ENCODE peak calls at places on chromosomes 13 and 19, in seven cellular contexts. One of them, this sample, is unnamed.

GRCh38 chr19:52331757-52332156 is 4.3 kb upstream of the ZNF610 start:
- DNase-seq in neural crest cell: no peak
- DNase-seq in CD4-positive, alpha-beta T cell: no peak
- DNase-seq in progenitor cell of endocrine pancreas: no peak
- DNase-seq in GM10248: no peak
- DNase-seq in body of pancreas: no peak
- DNase-seq in tibial artery: no peak
- DNase-seq in this sample: no peak

GRCh38 chr19:36488118-36488815 is 1.1 kb downstream of the ZNF566 start:
- DNase-seq in neural crest cell: no peak
- DNase-seq in CD4-positive, alpha-beta T cell: no peak
- DNase-seq in progenitor cell of endocrine pancreas: no peak
- DNase-seq in GM10248: no peak
- DNase-seq in body of pancreas: no peak
- DNase-seq in tibial artery: no peak
- DNase-seq in this sample: no peak

GRCh38 chr13:32136061-32136460 is 104.5 kb downstream of the FRY start:
- DNase-seq in neural crest cell: no peak
- DNase-seq in CD4-positive, alpha-beta T cell: no peak
- DNase-seq in progenitor cell of endocrine pancreas: no peak
- DNase-seq in GM10248: no peak
- DNase-seq in body of pancreas: no peak
- DNase-seq in tibial artery: no peak
- DNase-seq in this sample: no peak

GRCh38 chr13:113456116-113456702 is 2.9 kb upstream of the ADPRHL1 start:
- DNase-seq in neural crest cell: no peak
- DNase-seq in CD4-positive, alpha-beta T cell: no peak
- DNase-seq in progenitor cell of endocrine pancreas: no peak
- DNase-seq in GM10248: no peak
- DNase-seq in body of pancreas: no peak
- DNase-seq in tibial artery: no peak
- DNase-seq in this sample: no peak

GRCh38 chr19:17953869-17954268 is 13.0 kb upstream of the KCNN1 start:
- DNase-seq in neural crest cell: no peak
- DNase-seq in CD4-positive, alpha-beta T cell: no peak
- DNase-seq in progenitor cell of endocrine pancreas: no peak
- DNase-seq in GM10248: no peak
- DNase-seq in body of pancreas: no peak
- DNase-seq in tibial artery: no peak
- DNase-seq in this sample: no peak

GRCh38 chr13:113930711-113931637 is 42.9 kb downstream of the C13orf46 start:
- DNase-seq in neural crest cell: no peak
- DNase-seq in CD4-positive, alpha-beta T cell: no peak
- DNase-seq in progenitor cell of endocrine pancreas: no peak
- DNase-seq in GM10248: peak
- DNase-seq in body of pancreas: peak
- DNase-seq in tibial artery: peak
- DNase-seq in this sample: peak

GRCh38 chr19:41531438-41532311 is 44.3 kb upstream of the CEACAM21 start:
- DNase-seq in neural crest cell: no peak
- DNase-seq in CD4-positive, alpha-beta T cell: peak
- DNase-seq in progenitor cell of endocrine pancreas: no peak
- DNase-seq in GM10248: peak
- DNase-seq in body of pancreas: peak
- DNase-seq in tibial artery: peak
- DNase-seq in this sample: peak

GRCh38 chr19:44943801-44944249 is 1.8 kb downstream of the APOC4 start:
- DNase-seq in neural crest cell: no peak
- DNase-seq in CD4-positive, alpha-beta T cell: no peak
- DNase-seq in progenitor cell of endocrine pancreas: no peak
- DNase-seq in GM10248: peak
- DNase-seq in body of pancreas: no peak
- DNase-seq in tibial artery: peak
- DNase-seq in this sample: peak

GRCh38 chr13:113297370-113297871 is 382 bp downstream of the LAMP1 start:
- DNase-seq in neural crest cell: no peak
- DNase-seq in CD4-positive, alpha-beta T cell: peak
- DNase-seq in progenitor cell of endocrine pancreas: peak
- DNase-seq in GM10248: peak
- DNase-seq in body of pancreas: no peak
- DNase-seq in tibial artery: peak
- DNase-seq in this sample: no peak

GRCh38 chr19:38409631-38410133 is 6.8 kb downstream of the FAM98C start:
- DNase-seq in neural crest cell: no peak
- DNase-seq in CD4-positive, alpha-beta T cell: no peak
- DNase-seq in progenitor cell of endocrine pancreas: no peak
- DNase-seq in GM10248: no peak
- DNase-seq in body of pancreas: no peak
- DNase-seq in tibial artery: no peak
- DNase-seq in this sample: no peak

GRCh38 chr19:2636897-2637683 is 65.4 kb downstream of the GNG7 start:
- DNase-seq in neural crest cell: peak
- DNase-seq in CD4-positive, alpha-beta T cell: peak
- DNase-seq in progenitor cell of endocrine pancreas: peak
- DNase-seq in GM10248: peak
- DNase-seq in body of pancreas: peak
- DNase-seq in tibial artery: no peak
- DNase-seq in this sample: peak

GRCh38 chr19:15154002-15154612 is 46.7 kb downstream of the NOTCH3 start:
- DNase-seq in neural crest cell: peak
- DNase-seq in CD4-positive, alpha-beta T cell: no peak
- DNase-seq in progenitor cell of endocrine pancreas: no peak
- DNase-seq in GM10248: no peak
- DNase-seq in body of pancreas: no peak
- DNase-seq in tibial artery: peak
- DNase-seq in this sample: no peak

GRCh38 chr13:51148223-51148951 is 37.3 kb upstream of the C13orf42 start:
- DNase-seq in neural crest cell: no peak
- DNase-seq in CD4-positive, alpha-beta T cell: no peak
- DNase-seq in progenitor cell of endocrine pancreas: no peak
- DNase-seq in GM10248: no peak
- DNase-seq in body of pancreas: no peak
- DNase-seq in tibial artery: no peak
- DNase-seq in this sample: peak

GRCh38 chr19:28887920-28888618 is 324.9 kb downstream of the UQCRFS1 start:
- DNase-seq in neural crest cell: no peak
- DNase-seq in CD4-positive, alpha-beta T cell: no peak
- DNase-seq in progenitor cell of endocrine pancreas: peak
- DNase-seq in GM10248: no peak
- DNase-seq in body of pancreas: no peak
- DNase-seq in tibial artery: no peak
- DNase-seq in this sample: no peak

GRCh38 chr19:33771308-33772101 is 25.2 kb upstream of the KCTD15 start:
- DNase-seq in neural crest cell: peak
- DNase-seq in CD4-positive, alpha-beta T cell: peak
- DNase-seq in progenitor cell of endocrine pancreas: peak
- DNase-seq in GM10248: peak
- DNase-seq in body of pancreas: peak
- DNase-seq in tibial artery: peak
- DNase-seq in this sample: peak

GRCh38 chr13:26050568-26051230 is 1.1 kb downstream of the SHISA2 start:
- DNase-seq in neural crest cell: peak
- DNase-seq in CD4-positive, alpha-beta T cell: no peak
- DNase-seq in progenitor cell of endocrine pancreas: peak
- DNase-seq in GM10248: no peak
- DNase-seq in body of pancreas: no peak
- DNase-seq in tibial artery: no peak
- DNase-seq in this sample: no peak

GRCh38 chr19:6773323-6773931 is 919 bp downstream of the VAV1 start:
- DNase-seq in neural crest cell: no peak
- DNase-seq in CD4-positive, alpha-beta T cell: peak
- DNase-seq in progenitor cell of endocrine pancreas: no peak
- DNase-seq in GM10248: peak
- DNase-seq in body of pancreas: no peak
- DNase-seq in tibial artery: no peak
- DNase-seq in this sample: peak

GRCh38 chr19:49921871-49922755 is 6.9 kb upstream of the ATF5 start:
- DNase-seq in neural crest cell: no peak
- DNase-seq in CD4-positive, alpha-beta T cell: no peak
- DNase-seq in progenitor cell of endocrine pancreas: no peak
- DNase-seq in GM10248: no peak
- DNase-seq in body of pancreas: no peak
- DNase-seq in tibial artery: no peak
- DNase-seq in this sample: no peak

DNA sequence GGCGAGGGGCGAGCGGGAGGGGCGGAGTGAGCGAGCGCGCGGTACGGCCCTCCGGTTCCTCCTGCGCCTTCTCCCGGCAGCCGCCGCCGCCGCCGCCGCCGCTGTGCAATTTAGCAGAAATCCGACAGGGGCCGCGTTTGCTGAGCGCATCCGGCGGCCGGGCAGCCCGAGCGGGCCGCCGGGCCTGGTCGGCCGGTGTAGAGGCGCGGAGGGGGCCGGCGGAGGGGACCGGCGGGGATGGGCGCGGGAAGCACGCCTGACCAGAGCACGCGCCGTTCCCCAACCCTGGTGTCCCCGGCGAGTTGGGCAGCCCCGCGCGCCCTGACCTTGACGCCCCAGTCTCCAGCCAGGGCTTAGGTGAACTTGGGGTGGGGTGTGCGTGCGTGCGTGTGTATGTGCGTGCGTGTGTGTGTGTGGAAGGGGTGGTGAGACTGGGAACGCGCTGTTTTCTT is 144.5 kb upstream of the ZNF536 start:
- DNase-seq in neural crest cell: peak
- DNase-seq in CD4-positive, alpha-beta T cell: no peak
- DNase-seq in progenitor cell of endocrine pancreas: peak
- DNase-seq in GM10248: peak
- DNase-seq in body of pancreas: peak
- DNase-seq in tibial artery: no peak
- DNase-seq in this sample: peak
- TF ChIP-seq CTCF in neural crest cell: peak
- TF ChIP-seq CTCF in CD4-positive, alpha-beta T cell: no peak
- TF ChIP-seq CTCF in progenitor cell of endocrine pancreas: peak
- TF ChIP-seq CTCF in GM10248: peak
- TF ChIP-seq CTCF in body of pancreas: peak
- TF ChIP-seq CTCF in tibial artery: peak
- TF ChIP-seq CTCF in this sample: peak

DNA sequence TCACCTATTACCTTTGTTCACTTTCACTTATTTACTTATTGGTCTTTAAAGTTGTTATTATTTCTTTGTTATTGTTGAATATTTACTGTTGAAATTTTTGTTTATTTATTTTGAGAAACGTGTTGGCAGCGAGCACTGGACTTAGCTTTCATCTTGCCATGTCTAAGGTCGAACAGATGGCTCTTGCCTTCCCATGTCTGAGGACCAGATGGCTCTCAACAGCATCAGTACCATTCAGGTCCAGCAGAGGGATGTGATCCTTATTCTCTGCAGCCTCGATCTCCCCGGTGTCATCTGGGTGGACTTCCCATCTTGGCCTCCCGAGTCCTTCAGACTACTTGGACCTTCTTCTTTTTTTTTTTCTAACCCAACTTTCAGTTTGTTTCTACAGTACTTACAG is 1437.6 kb downstream of the UQCRFS1 start:
- DNase-seq in neural crest cell: no peak
- DNase-seq in CD4-positive, alpha-beta T cell: no peak
- DNase-seq in progenitor cell of endocrine pancreas: no peak
- DNase-seq in GM10248: no peak
- DNase-seq in body of pancreas: no peak
- DNase-seq in tibial artery: no peak
- DNase-seq in this sample: no peak
- TF ChIP-seq CTCF in neural crest cell: no peak
- TF ChIP-seq CTCF in CD4-positive, alpha-beta T cell: no peak
- TF ChIP-seq CTCF in progenitor cell of endocrine pancreas: no peak
- TF ChIP-seq CTCF in GM10248: no peak
- TF ChIP-seq CTCF in body of pancreas: no peak
- TF ChIP-seq CTCF in tibial artery: no peak
- TF ChIP-seq CTCF in this sample: no peak

GRCh38 chr13:96821381-96821780 is 172.9 kb downstream of the OXGR1 start:
- DNase-seq in neural crest cell: no peak
- DNase-seq in CD4-positive, alpha-beta T cell: no peak
- DNase-seq in progenitor cell of endocrine pancreas: no peak
- DNase-seq in GM10248: no peak
- DNase-seq in body of pancreas: no peak
- DNase-seq in tibial artery: no peak
- DNase-seq in this sample: no peak

GRCh38 chr13:96821971-96822370 is 172.3 kb downstream of the OXGR1 start:
- DNase-seq in neural crest cell: no peak
- DNase-seq in CD4-positive, alpha-beta T cell: no peak
- DNase-seq in progenitor cell of endocrine pancreas: no peak
- DNase-seq in GM10248: no peak
- DNase-seq in body of pancreas: no peak
- DNase-seq in tibial artery: no peak
- DNase-seq in this sample: no peak

GRCh38 chr13:96824110-96824509 is 170.2 kb downstream of the OXGR1 start:
- DNase-seq in neural crest cell: no peak
- DNase-seq in CD4-positive, alpha-beta T cell: no peak
- DNase-seq in progenitor cell of endocrine pancreas: no peak
- DNase-seq in GM10248: no peak
- DNase-seq in body of pancreas: no peak
- DNase-seq in tibial artery: no peak
- DNase-seq in this sample: no peak

GRCh38 chr13:96819375-96819774 is 174.9 kb downstream of the OXGR1 start:
- DNase-seq in neural crest cell: no peak
- DNase-seq in CD4-positive, alpha-beta T cell: no peak
- DNase-seq in progenitor cell of endocrine pancreas: no peak
- DNase-seq in GM10248: no peak
- DNase-seq in body of pancreas: no peak
- DNase-seq in tibial artery: no peak
- DNase-seq in this sample: no peak

GRCh38 chr13:96822900-96823299 is 171.4 kb downstream of the OXGR1 start:
- DNase-seq in neural crest cell: no peak
- DNase-seq in CD4-positive, alpha-beta T cell: no peak
- DNase-seq in progenitor cell of endocrine pancreas: no peak
- DNase-seq in GM10248: peak
- DNase-seq in body of pancreas: peak
- DNase-seq in tibial artery: no peak
- DNase-seq in this sample: no peak
- TF ChIP-seq CTCF in neural crest cell: peak
- TF ChIP-seq CTCF in CD4-positive, alpha-beta T cell: no peak
- TF ChIP-seq CTCF in progenitor cell of endocrine pancreas: peak
- TF ChIP-seq CTCF in GM10248: peak
- TF ChIP-seq CTCF in body of pancreas: peak
- TF ChIP-seq CTCF in tibial artery: peak
- TF ChIP-seq CTCF in this sample: no peak

GRCh38 chr19:13073263-13073662 is 29.4 kb downstream of the LYL1 start:
- DNase-seq in neural crest cell: no peak
- DNase-seq in CD4-positive, alpha-beta T cell: no peak
- DNase-seq in progenitor cell of endocrine pancreas: no peak
- DNase-seq in GM10248: no peak
- DNase-seq in body of pancreas: no peak
- DNase-seq in tibial artery: no peak
- DNase-seq in this sample: no peak

GRCh38 chr19:13072206-13072898 is 30.3 kb downstream of the LYL1 start:
- DNase-seq in neural crest cell: no peak
- DNase-seq in CD4-positive, alpha-beta T cell: no peak
- DNase-seq in progenitor cell of endocrine pancreas: no peak
- DNase-seq in GM10248: no peak
- DNase-seq in body of pancreas: no peak
- DNase-seq in tibial artery: no peak
- DNase-seq in this sample: no peak

GRCh38 chr19:13076320-13076719 is 26.3 kb downstream of the LYL1 start:
- DNase-seq in neural crest cell: no peak
- DNase-seq in CD4-positive, alpha-beta T cell: no peak
- DNase-seq in progenitor cell of endocrine pancreas: no peak
- DNase-seq in GM10248: no peak
- DNase-seq in body of pancreas: no peak
- DNase-seq in tibial artery: no peak
- DNase-seq in this sample: no peak

GRCh38 chr19:13076787-13077186 is 25.9 kb downstream of the LYL1 start:
- DNase-seq in neural crest cell: no peak
- DNase-seq in CD4-positive, alpha-beta T cell: no peak
- DNase-seq in progenitor cell of endocrine pancreas: no peak
- DNase-seq in GM10248: no peak
- DNase-seq in body of pancreas: no peak
- DNase-seq in tibial artery: no peak
- DNase-seq in this sample: no peak

GRCh38 chr19:13074378-13074777 is 28.3 kb downstream of the LYL1 start:
- DNase-seq in neural crest cell: no peak
- DNase-seq in CD4-positive, alpha-beta T cell: no peak
- DNase-seq in progenitor cell of endocrine pancreas: no peak
- DNase-seq in GM10248: no peak
- DNase-seq in body of pancreas: no peak
- DNase-seq in tibial artery: no peak
- DNase-seq in this sample: no peak
- TF ChIP-seq CTCF in neural crest cell: no peak
- TF ChIP-seq CTCF in CD4-positive, alpha-beta T cell: no peak
- TF ChIP-seq CTCF in progenitor cell of endocrine pancreas: no peak
- TF ChIP-seq CTCF in GM10248: no peak
- TF ChIP-seq CTCF in body of pancreas: no peak
- TF ChIP-seq CTCF in tibial artery: no peak
- TF ChIP-seq CTCF in this sample: no peak

This sample was measured in spleen.